ENCODE peak calls at places on chromosome 4, in four cellular contexts. One of them, this sample, is unnamed.

GRCh38 chr4:184583738-184584502 is 65.3 kb downstream of the CASP3 start:
- DNase-seq in HepG2: no peak
- DNase-seq in K562: no peak
- DNase-seq in GM12878: peak
- DNase-seq in this sample: no peak

GRCh38 chr4:47763279-47763678 is 74.6 kb downstream of the CORIN start:
- DNase-seq in HepG2: no peak
- DNase-seq in K562: no peak
- DNase-seq in GM12878: no peak
- DNase-seq in this sample: no peak

GRCh38 chr4:85963231-85963630 is 396.6 kb downstream of the MAPK10 start:
- DNase-seq in HepG2: no peak
- DNase-seq in K562: no peak
- DNase-seq in GM12878: no peak
- DNase-seq in this sample: no peak

GRCh38 chr4:183504930-183505555 is at the start of gene ING2:
- DNase-seq in HepG2: peak
- DNase-seq in K562: peak
- DNase-seq in GM12878: no peak
- DNase-seq in this sample: peak

GRCh38 chr4:173074501-173074946 is 94.1 kb upstream of the GALNT7 start:
- DNase-seq in HepG2: no peak
- DNase-seq in K562: no peak
- DNase-seq in GM12878: no peak
- DNase-seq in this sample: no peak

GRCh38 chr4:159209249-159209648 is 106.4 kb downstream of the RAPGEF2 start:
- DNase-seq in HepG2: peak
- DNase-seq in K562: no peak
- DNase-seq in GM12878: no peak
- DNase-seq in this sample: no peak

GRCh38 chr4:154781983-154782293 is 866 bp downstream of the RBM46 start:
- DNase-seq in HepG2: no peak
- DNase-seq in K562: no peak
- DNase-seq in GM12878: no peak
- DNase-seq in this sample: no peak

GRCh38 chr4:78612398-78613005 is 60.9 kb downstream of the ANXA3 start:
- DNase-seq in HepG2: peak
- DNase-seq in K562: peak
- DNase-seq in GM12878: no peak
- DNase-seq in this sample: peak

GRCh38 chr4:41133619-41134018 is 80.7 kb downstream of the APBB2 start:
- DNase-seq in HepG2: no peak
- DNase-seq in K562: no peak
- DNase-seq in GM12878: no peak
- DNase-seq in this sample: no peak

GRCh38 chr4:186999676-187000075 is 276.0 kb upstream of the FAT1 start:
- DNase-seq in HepG2: no peak
- DNase-seq in K562: no peak
- DNase-seq in GM12878: no peak
- DNase-seq in this sample: no peak

GRCh38 chr4:150010525-150011126 is 67.6 kb upstream of the DCLK2 start:
- DNase-seq in HepG2: peak
- DNase-seq in K562: peak
- DNase-seq in GM12878: no peak
- DNase-seq in this sample: peak

GRCh38 chr4:136643416-136643815 is 888.9 kb downstream of the PCDH18 start:
- DNase-seq in HepG2: no peak
- DNase-seq in K562: no peak
- DNase-seq in GM12878: no peak
- DNase-seq in this sample: no peak

GRCh38 chr4:183443609-183444148 is 757 bp upstream of the CDKN2AIP start:
- DNase-seq in HepG2: no peak
- DNase-seq in K562: peak
- DNase-seq in GM12878: no peak
- DNase-seq in this sample: peak

GRCh38 chr4:680931-681645 is 6.7 kb downstream of the MYL5 start:
- DNase-seq in HepG2: no peak
- DNase-seq in K562: peak
- DNase-seq in GM12878: no peak
- DNase-seq in this sample: peak

GRCh38 chr4:54316139-54316538 is 87.0 kb downstream of the PDGFRA start:
- DNase-seq in HepG2: no peak
- DNase-seq in K562: no peak
- DNase-seq in GM12878: no peak
- DNase-seq in this sample: no peak

GRCh38 chr4:41652971-41653370 is 95.6 kb downstream of the PHOX2B start:
- DNase-seq in HepG2: no peak
- DNase-seq in K562: no peak
- DNase-seq in GM12878: no peak
- DNase-seq in this sample: no peak

GRCh38 chr4:165288639-165289428 is 38.6 kb upstream of the MSMO1 start:
- DNase-seq in HepG2: peak
- DNase-seq in K562: no peak
- DNase-seq in GM12878: no peak
- DNase-seq in this sample: no peak

GRCh38 chr4:75557696-75558095 is 1.8 kb downstream of the ODAPH start:
- DNase-seq in HepG2: no peak
- DNase-seq in K562: no peak
- DNase-seq in GM12878: no peak
- DNase-seq in this sample: no peak

DNA sequence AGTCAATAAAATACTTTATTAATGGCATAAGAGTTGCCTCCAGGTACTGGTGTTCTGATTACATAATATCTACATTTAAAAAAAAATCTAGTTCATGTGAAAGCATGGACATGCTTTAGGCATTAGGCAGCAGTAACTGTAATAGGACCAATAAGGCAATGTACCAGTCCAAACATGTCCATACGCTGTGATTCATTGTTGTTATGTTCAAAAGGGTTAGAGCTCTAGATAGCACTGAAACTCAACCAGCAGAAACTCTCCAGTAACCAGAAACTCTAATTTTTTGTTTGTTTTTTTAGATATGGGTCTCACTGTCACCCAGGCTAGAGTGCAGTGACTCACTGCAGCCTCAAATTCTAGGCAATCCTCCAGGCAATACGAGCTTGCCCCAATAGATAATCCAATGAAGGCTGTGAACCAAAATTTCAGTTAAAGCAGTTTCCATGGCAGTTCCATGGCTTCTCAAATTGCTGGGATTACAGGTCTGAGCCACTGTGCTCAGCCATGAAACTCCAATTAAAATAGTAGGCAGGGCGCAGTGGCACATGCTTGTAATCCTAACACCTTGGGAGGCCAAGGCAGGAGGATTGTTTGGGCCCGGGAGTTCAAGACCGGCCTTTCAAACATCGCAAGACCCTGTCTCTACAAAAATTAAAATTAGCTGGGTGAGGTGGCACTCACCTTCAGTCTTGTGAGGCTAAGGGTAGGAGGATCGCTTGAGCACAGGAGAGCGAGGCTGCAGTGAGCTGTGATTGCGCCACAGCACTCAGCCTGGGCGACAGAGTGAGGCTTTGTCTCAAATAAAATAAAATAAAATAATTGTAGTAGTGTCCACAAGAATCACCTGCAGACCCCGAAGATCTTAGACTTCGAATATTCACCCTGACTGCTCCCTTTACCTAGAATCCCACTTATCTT is 36.3 kb downstream of the MGARP start:
- DNase-seq in HepG2: peak
- DNase-seq in K562: no peak
- DNase-seq in GM12878: no peak
- DNase-seq in this sample: peak
- TF ChIP-seq SP1 in HepG2: no peak
- TF ChIP-seq SP1 in K562: no peak
- TF ChIP-seq SP1 in GM12878: no peak
- TF ChIP-seq SP1 in this sample: no peak

GRCh38 chr4:1980561-1981041 is 28.2 kb downstream of the NELFA start:
- DNase-seq in HepG2: no peak
- DNase-seq in K562: no peak
- DNase-seq in GM12878: no peak
- DNase-seq in this sample: no peak

GRCh38 chr4:1979477-1980196 is 29.1 kb downstream of the NELFA start:
- DNase-seq in HepG2: no peak
- DNase-seq in K562: no peak
- DNase-seq in GM12878: no peak
- DNase-seq in this sample: no peak

GRCh38 chr4:1982124-1983052 is 26.4 kb downstream of the NELFA start:
- DNase-seq in HepG2: no peak
- DNase-seq in K562: no peak
- DNase-seq in GM12878: no peak
- DNase-seq in this sample: no peak

GRCh38 chr4:1983053-1983845 is 25.5 kb downstream of the NELFA start:
- DNase-seq in HepG2: no peak
- DNase-seq in K562: no peak
- DNase-seq in GM12878: no peak
- DNase-seq in this sample: no peak

DNA sequence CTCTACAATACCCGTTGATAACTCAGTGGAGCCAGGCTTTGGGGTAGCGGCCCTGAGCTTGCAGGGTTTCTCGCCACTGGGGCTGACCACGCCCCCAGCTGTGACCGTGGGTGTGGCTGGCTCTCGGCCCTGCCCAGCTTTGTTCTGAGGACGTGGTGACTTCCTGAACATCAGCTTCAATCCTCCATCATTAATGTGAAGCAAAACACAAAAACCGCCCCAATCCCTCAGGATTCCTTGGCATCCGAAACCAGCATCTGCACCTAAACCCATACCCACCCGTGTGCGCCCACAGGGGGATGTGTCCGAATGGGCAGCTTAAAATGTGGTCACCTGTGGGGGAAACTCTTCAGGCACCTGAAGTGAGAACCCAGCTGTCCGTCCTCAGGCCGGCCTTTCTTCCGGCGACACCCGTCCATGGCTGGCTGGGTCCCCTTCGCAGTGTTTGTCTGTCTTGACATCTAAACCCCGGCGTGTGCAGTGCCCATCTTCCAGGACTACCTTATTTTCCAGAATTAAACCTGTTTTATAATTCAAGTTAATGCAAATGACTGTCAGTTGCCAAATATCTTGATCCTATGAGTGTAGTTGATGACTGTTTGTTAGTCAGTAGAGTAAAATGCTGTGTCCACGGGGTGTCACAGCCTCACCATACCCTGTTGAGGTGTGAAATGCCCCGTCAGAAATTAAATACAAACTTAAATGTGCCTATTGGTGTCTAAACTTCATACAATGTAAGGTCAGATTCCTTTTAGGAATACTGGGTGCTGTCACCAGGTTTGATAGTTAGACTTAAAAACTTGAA is 27.3 kb downstream of the NELFA start:
- DNase-seq in HepG2: no peak
- DNase-seq in K562: peak
- DNase-seq in GM12878: no peak
- DNase-seq in this sample: peak
- TF ChIP-seq BHLHE40 in HepG2: no peak
- TF ChIP-seq BHLHE40 in K562: no peak
- TF ChIP-seq BHLHE40 in GM12878: no peak
- TF ChIP-seq BHLHE40 in this sample: no peak

GRCh38 chr4:125681240-125681639 is 366.5 kb downstream of the FAT4 start:
- DNase-seq in HepG2: no peak
- DNase-seq in K562: no peak
- DNase-seq in GM12878: no peak
- DNase-seq in this sample: no peak
- TF ChIP-seq SP1 in HepG2: no peak
- TF ChIP-seq SP1 in K562: no peak
- TF ChIP-seq SP1 in GM12878: no peak
- TF ChIP-seq SP1 in this sample: no peak

GRCh38 chr4:181538435-181538834 is 704.8 kb upstream of the TENM3 start:
- DNase-seq in HepG2: no peak
- DNase-seq in K562: no peak
- DNase-seq in GM12878: no peak
- DNase-seq in this sample: no peak
- TF ChIP-seq BHLHE40 in HepG2: no peak
- TF ChIP-seq BHLHE40 in K562: no peak
- TF ChIP-seq BHLHE40 in GM12878: no peak
- TF ChIP-seq BHLHE40 in this sample: no peak

GRCh38 chr4:140805293-140805692 is 49.1 kb upstream of the TBC1D9 start:
- DNase-seq in HepG2: no peak
- DNase-seq in K562: no peak
- DNase-seq in GM12878: no peak
- DNase-seq in this sample: no peak
- TF ChIP-seq SP1 in HepG2: no peak
- TF ChIP-seq SP1 in K562: no peak
- TF ChIP-seq SP1 in GM12878: no peak
- TF ChIP-seq SP1 in this sample: no peak

DNA sequence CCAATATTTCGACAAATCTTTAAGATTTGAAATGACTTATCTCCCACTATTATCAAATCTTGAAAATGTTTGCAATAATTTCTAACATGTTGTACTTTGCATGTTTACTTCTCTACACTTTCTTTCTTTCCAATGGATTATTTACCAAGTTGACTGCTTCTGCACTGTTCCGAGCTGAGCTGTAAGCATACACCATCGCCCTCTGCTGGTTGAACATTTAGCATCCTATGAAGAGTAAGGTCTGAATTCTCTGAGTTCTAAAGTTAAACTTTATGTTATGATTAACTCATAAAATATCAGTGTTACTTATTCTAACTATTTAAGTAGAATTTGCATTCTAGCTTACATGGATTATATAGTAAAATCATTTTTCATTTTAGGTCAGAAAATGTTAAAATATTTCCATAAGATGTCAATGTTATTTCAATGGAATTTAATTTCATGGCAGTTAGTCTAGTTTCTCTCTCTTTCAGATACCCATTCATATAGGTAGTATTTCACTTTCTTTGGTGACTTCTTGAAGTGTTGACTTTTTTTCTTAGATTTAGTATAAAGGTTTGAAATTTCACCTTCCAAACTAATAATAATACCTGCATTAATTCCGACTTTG is 137.4 kb downstream of the DKK2 start:
- DNase-seq in HepG2: peak
- DNase-seq in K562: peak
- DNase-seq in GM12878: no peak
- DNase-seq in this sample: peak
- TF ChIP-seq BHLHE40 in HepG2: no peak
- TF ChIP-seq BHLHE40 in K562: no peak
- TF ChIP-seq BHLHE40 in GM12878: no peak
- TF ChIP-seq BHLHE40 in this sample: no peak

DNA sequence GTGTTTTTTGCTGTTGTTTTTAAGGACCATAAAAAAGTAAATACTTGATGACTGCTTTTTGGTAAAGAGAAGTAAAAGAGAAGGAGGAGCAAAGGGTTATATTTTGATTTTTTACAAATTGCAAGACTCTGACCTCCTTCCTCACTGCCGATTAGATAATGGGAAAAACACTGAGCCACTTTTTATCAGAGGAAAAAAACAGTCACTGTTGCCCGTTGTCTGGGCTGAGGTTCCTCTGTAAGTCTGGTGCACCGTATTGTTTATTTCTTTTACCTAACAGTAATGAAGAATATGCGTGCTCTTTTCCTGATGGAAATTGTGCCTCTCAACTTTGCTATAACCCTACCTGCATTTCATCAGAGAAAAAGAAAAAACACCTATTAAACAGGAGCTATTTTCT is 178.7 kb upstream of the EMCN start:
- DNase-seq in HepG2: no peak
- DNase-seq in K562: no peak
- DNase-seq in GM12878: no peak
- DNase-seq in this sample: no peak
- TF ChIP-seq SP1 in HepG2: no peak
- TF ChIP-seq SP1 in K562: no peak
- TF ChIP-seq SP1 in GM12878: no peak
- TF ChIP-seq SP1 in this sample: no peak

This sample was measured in HEK293T.